ENCODE peak calls at places on chromosomes 12 and 14, in five cellular contexts. One of them, this sample, is unnamed.

GRCh38 chr12:120079352-120080042 is 37.1 kb downstream of the RAB35 start:
- DNase-seq in left kidney: no peak
- DNase-seq in tibial nerve: no peak
- DNase-seq in NCI-H1105 treated with DMSO at 0.1 percent for 48 hours: no peak
- DNase-seq in GM12865: no peak
- DNase-seq in this sample: no peak

GRCh38 chr12:121801601-121802484 is 2.0 kb upstream of the SETD1B start:
- DNase-seq in left kidney: peak; percentile 63
- DNase-seq in tibial nerve: no peak
- DNase-seq in NCI-H1105 treated with DMSO at 0.1 percent for 48 hours: peak; percentile 84
- DNase-seq in GM12865: peak; percentile 71
- DNase-seq in this sample: no peak

GRCh38 chr12:123132951-123133619 is 17.8 kb downstream of the PITPNM2 start:
- DNase-seq in left kidney: no peak
- DNase-seq in tibial nerve: no peak
- DNase-seq in NCI-H1105 treated with DMSO at 0.1 percent for 48 hours: peak; percentile 8
- DNase-seq in GM12865: no peak
- DNase-seq in this sample: no peak

GRCh38 chr12:116524964-116525379 is 34.2 kb upstream of the MAP1LC3B2 start:
- DNase-seq in left kidney: peak; percentile 51
- DNase-seq in tibial nerve: no peak
- DNase-seq in NCI-H1105 treated with DMSO at 0.1 percent for 48 hours: no peak
- DNase-seq in GM12865: no peak
- DNase-seq in this sample: peak; percentile 91

GRCh38 chr12:6614513-6615177 is 7.5 kb upstream of the CHD4 start:
- DNase-seq in left kidney: peak; percentile 59
- DNase-seq in tibial nerve: no peak
- DNase-seq in NCI-H1105 treated with DMSO at 0.1 percent for 48 hours: no peak
- DNase-seq in GM12865: no peak
- DNase-seq in this sample: no peak

GRCh38 chr14:97458302-97459137 is 661.3 kb downstream of the VRK1 start:
- DNase-seq in left kidney: peak; percentile 84
- DNase-seq in tibial nerve: no peak
- DNase-seq in NCI-H1105 treated with DMSO at 0.1 percent for 48 hours: no peak
- DNase-seq in GM12865: peak; percentile 63
- DNase-seq in this sample: peak; percentile 64

GRCh38 chr12:23525450-23526072 is 423.9 kb downstream of the SOX5 start:
- DNase-seq in left kidney: no peak
- DNase-seq in tibial nerve: no peak
- DNase-seq in NCI-H1105 treated with DMSO at 0.1 percent for 48 hours: no peak
- DNase-seq in GM12865: no peak
- DNase-seq in this sample: no peak

GRCh38 chr14:106843951-106844483 is 1317.6 kb downstream of the TMEM121 start:
- DNase-seq in left kidney: no peak
- DNase-seq in tibial nerve: no peak
- DNase-seq in NCI-H1105 treated with DMSO at 0.1 percent for 48 hours: peak; percentile 13
- DNase-seq in GM12865: peak; percentile 63
- DNase-seq in this sample: no peak

GRCh38 chr14:50816419-50817047 is 14.4 kb downstream of the NIN start:
- DNase-seq in left kidney: no peak
- DNase-seq in tibial nerve: no peak
- DNase-seq in NCI-H1105 treated with DMSO at 0.1 percent for 48 hours: no peak
- DNase-seq in GM12865: no peak
- DNase-seq in this sample: no peak

GRCh38 chr12:8664228-8664963 is 1.8 kb upstream of the MFAP5 start:
- DNase-seq in left kidney: no peak
- DNase-seq in tibial nerve: peak; percentile 64
- DNase-seq in NCI-H1105 treated with DMSO at 0.1 percent for 48 hours: no peak
- DNase-seq in GM12865: no peak
- DNase-seq in this sample: peak; percentile 61

GRCh38 chr12:83763425-83763824 is 1076.7 kb downstream of the TMTC2 start:
- DNase-seq in left kidney: no peak
- DNase-seq in tibial nerve: no peak
- DNase-seq in NCI-H1105 treated with DMSO at 0.1 percent for 48 hours: no peak
- DNase-seq in GM12865: no peak
- DNase-seq in this sample: no peak